ENCODE peak calls at places on chromosomes 3 and 15, in four cellular contexts. One of them, this sample, is unnamed.

GRCh38 chr3:126245811-126246727 is 65.7 kb upstream of the ALDH1L1 start:
- DNase-seq in HepG2: peak; percentile 48
- DNase-seq in K562: peak; percentile 51
- DNase-seq in GM12878: no peak
- DNase-seq in this sample: peak; percentile 60

GRCh38 chr3:58432905-58433304 is 727 bp downstream of the PDHB start:
- DNase-seq in K562: no peak
- DNase-seq in HepG2: no peak
- DNase-seq in GM12878: no peak
- DNase-seq in this sample: no peak

GRCh38 chr3:191100516-191100915 is 98.5 kb upstream of the OSTN start:
- DNase-seq in K562: no peak
- DNase-seq in HepG2: no peak
- DNase-seq in GM12878: no peak
- DNase-seq in this sample: no peak

GRCh38 chr3:187673012-187673411 is 2.8 kb upstream of the SST start:
- DNase-seq in GM12878: no peak
- DNase-seq in K562: no peak
- DNase-seq in HepG2: no peak
- DNase-seq in this sample: no peak

GRCh38 chr3:123406598-123406997 is 42.3 kb downstream of the ADCY5 start:
- DNase-seq in K562: no peak
- DNase-seq in HepG2: no peak
- DNase-seq in GM12878: no peak
- DNase-seq in this sample: no peak

GRCh38 chr3:31029756-31030155 is 135.3 kb upstream of the GADL1 start:
- DNase-seq in K562: no peak
- DNase-seq in HepG2: no peak
- DNase-seq in GM12878: no peak
- DNase-seq in this sample: no peak

GRCh38 chr3:133572158-133573053 is 1.1 kb upstream of the CDV3 start:
- DNase-seq in K562: peak; percentile 41
- DNase-seq in GM12878: peak; percentile 82
- DNase-seq in HepG2: no peak
- DNase-seq in this sample: no peak

GRCh38 chr15:29665441-29665985 is 156.8 kb downstream of the TJP1 start:
- DNase-seq in K562: no peak
- DNase-seq in HepG2: no peak
- DNase-seq in GM12878: no peak
- DNase-seq in this sample: no peak

GRCh38 chr15:72369964-72370363 is 5.8 kb downstream of the HEXA start:
- DNase-seq in GM12878: no peak
- DNase-seq in K562: no peak
- DNase-seq in HepG2: no peak
- DNase-seq in this sample: no peak

GRCh38 chr15:41892621-41893421 is 1.0 kb downstream of the SPTBN5 start:
- DNase-seq in HepG2: no peak
- DNase-seq in GM12878: no peak
- DNase-seq in K562: peak; percentile 24
- DNase-seq in this sample: no peak

GRCh38 chr3:40152482-40153133 is 156.9 kb upstream of the EIF1B start:
- DNase-seq in GM12878: no peak
- DNase-seq in HepG2: no peak
- DNase-seq in K562: no peak
- DNase-seq in this sample: no peak

GRCh38 chr3:190566043-190566933 is 52.4 kb downstream of the IL1RAP start:
- DNase-seq in HepG2: peak; percentile 98
- DNase-seq in GM12878: no peak
- DNase-seq in K562: peak; percentile 7
- DNase-seq in this sample: no peak

GRCh38 chr3:16385151-16385550 is 120.1 kb downstream of the OXNAD1 start:
- DNase-seq in GM12878: no peak
- DNase-seq in HepG2: no peak
- DNase-seq in K562: no peak
- DNase-seq in this sample: no peak

GRCh38 chr3:42133500-42134298 is 42.5 kb downstream of the TRAK1 start:
- DNase-seq in K562: no peak
- DNase-seq in HepG2: no peak
- DNase-seq in GM12878: no peak
- DNase-seq in this sample: no peak

GRCh38 chr3:23748398-23749110 is 57.2 kb upstream of the UBE2E1 start:
- DNase-seq in HepG2: no peak
- DNase-seq in GM12878: no peak
- DNase-seq in K562: no peak
- DNase-seq in this sample: no peak

GRCh38 chr3:115381573-115381912 is 234.5 kb upstream of the ZBTB20 start:
- DNase-seq in HepG2: no peak
- DNase-seq in K562: no peak
- DNase-seq in GM12878: no peak
- DNase-seq in this sample: no peak

GRCh38 chr3:104673981-104674380 is 692.7 kb upstream of the ALCAM start:
- DNase-seq in K562: no peak
- DNase-seq in HepG2: no peak
- DNase-seq in GM12878: no peak
- DNase-seq in this sample: no peak

GRCh38 chr3:22835041-22835440 is 368.1 kb upstream of the UBE2E2 start:
- DNase-seq in HepG2: no peak
- DNase-seq in GM12878: no peak
- DNase-seq in K562: no peak
- DNase-seq in this sample: no peak

GRCh38 chr3:14543446-14543845 is 3.3 kb upstream of the GRIP2 start:
- DNase-seq in HepG2: no peak
- DNase-seq in K562: no peak
- DNase-seq in GM12878: no peak
- DNase-seq in this sample: no peak

GRCh38 chr3:72230774-72231379 is 445.9 kb upstream of the PROK2 start:
- DNase-seq in K562: no peak
- DNase-seq in GM12878: no peak
- DNase-seq in HepG2: no peak
- DNase-seq in this sample: no peak

GRCh38 chr3:15458212-15458780 is 30.9 kb downstream of the EAF1 start:
- DNase-seq in HepG2: peak; percentile 12
- DNase-seq in GM12878: no peak
- DNase-seq in K562: peak; percentile 33
- DNase-seq in this sample: no peak

GRCh38 chr3:152400912-152401311 is 132.2 kb downstream of the MBNL1 start:
- DNase-seq in K562: no peak
- DNase-seq in HepG2: no peak
- DNase-seq in GM12878: no peak
- DNase-seq in this sample: no peak

GRCh38 chr15:79101866-79102581 is 11.4 kb upstream of the RASGRF1 start:
- DNase-seq in K562: peak; percentile 41
- DNase-seq in GM12878: no peak
- DNase-seq in HepG2: no peak
- DNase-seq in this sample: no peak

GRCh38 chr3:83843716-83844115 is 1115.1 kb upstream of the CADM2 start:
- DNase-seq in K562: no peak
- DNase-seq in GM12878: no peak
- DNase-seq in HepG2: no peak
- DNase-seq in this sample: no peak

GRCh38 chr3:184240384-184241140 is 8.2 kb downstream of the ALG3 start:
- DNase-seq in HepG2: no peak
- DNase-seq in GM12878: no peak
- DNase-seq in K562: peak; percentile 41
- DNase-seq in this sample: peak; percentile 42

GRCh38 chr3:119304201-119304713 is 10.1 kb downstream of the ARHGAP31 start:
- DNase-seq in HepG2: no peak
- DNase-seq in K562: no peak
- DNase-seq in GM12878: no peak
- DNase-seq in this sample: no peak

GRCh38 chr15:73196113-73196512 is 143.8 kb downstream of the NEO1 start:
- DNase-seq in HepG2: no peak
- DNase-seq in K562: peak; percentile 5
- DNase-seq in GM12878: no peak
- DNase-seq in this sample: no peak

DNA sequence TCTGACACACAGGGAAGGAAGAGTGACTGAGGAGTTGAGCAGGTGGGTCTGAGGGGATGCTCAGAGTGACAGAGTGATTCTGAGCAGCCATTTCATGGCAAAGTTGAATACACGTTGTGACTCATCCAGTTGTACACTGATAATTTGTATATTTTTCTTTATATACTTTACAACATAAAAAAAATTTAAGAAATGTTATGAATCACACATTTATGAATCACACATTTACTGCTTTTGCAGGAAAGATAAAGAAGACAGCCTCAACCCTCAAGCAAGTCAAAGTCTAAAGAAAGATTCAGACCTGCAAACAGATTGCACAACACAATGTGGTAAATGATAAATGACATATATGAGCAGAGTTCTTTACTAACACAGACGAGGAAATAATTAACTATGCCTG is 21.0 kb upstream of the CHMP2B start:
- DNase-seq in HepG2: peak; percentile 82
- DNase-seq in K562: no peak
- DNase-seq in GM12878: no peak
- DNase-seq in this sample: no peak
- TF ChIP-seq CBFB in HepG2: no peak
- TF ChIP-seq CBFB in K562: no peak
- TF ChIP-seq CBFB in GM12878: no peak
- TF ChIP-seq CBFB in this sample: no peak

GRCh38 chr15:92158426-92158825 is 235.3 kb upstream of the ST8SIA2 start:
- DNase-seq in HepG2: no peak
- DNase-seq in K562: peak; percentile 3
- DNase-seq in GM12878: peak; percentile 13
- DNase-seq in this sample: no peak
- TF ChIP-seq NR2C2 in HepG2: no peak
- TF ChIP-seq NR2C2 in K562: no peak
- TF ChIP-seq NR2C2 in GM12878: no peak
- TF ChIP-seq NR2C2 in this sample: no peak

GRCh38 chr3:20041197-20041780 is 1.0 kb downstream of the KAT2B start:
- DNase-seq in HepG2: peak; percentile 61
- DNase-seq in GM12878: no peak
- DNase-seq in K562: peak; percentile 94
- DNase-seq in this sample: peak; percentile 76
- TF ChIP-seq CBFB in HepG2: no peak
- TF ChIP-seq CBFB in GM12878: no peak
- TF ChIP-seq CBFB in K562: peak; percentile 73
- TF ChIP-seq CBFB in this sample: no peak

GRCh38 chr3:156478931-156479330 is 76.0 kb downstream of the SSR3 start:
- DNase-seq in GM12878: no peak
- DNase-seq in K562: no peak
- DNase-seq in HepG2: no peak
- DNase-seq in this sample: no peak
- TF ChIP-seq NR2C2 in GM12878: no peak
- TF ChIP-seq NR2C2 in K562: no peak
- TF ChIP-seq NR2C2 in HepG2: no peak
- TF ChIP-seq NR2C2 in this sample: no peak

DNA sequence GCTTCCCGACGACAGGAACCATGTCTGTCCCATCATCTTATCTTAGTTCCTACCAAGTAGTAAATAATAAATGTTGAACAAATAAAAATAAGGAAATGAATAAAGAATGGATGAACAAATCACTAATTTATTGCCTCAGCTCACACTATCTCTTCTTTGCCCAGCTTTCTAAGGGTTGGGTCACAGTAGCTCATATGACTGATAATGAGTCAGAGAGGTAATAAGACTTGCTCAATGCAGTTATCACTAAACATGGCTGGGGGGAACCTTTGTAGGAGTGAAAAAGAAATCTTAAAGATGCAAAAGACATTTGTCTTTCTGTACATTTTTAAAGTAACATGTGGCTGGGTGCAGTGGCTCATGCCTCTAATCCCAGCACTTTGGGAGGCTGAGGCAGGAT is 182.3 kb downstream of the WDR76 start:
- DNase-seq in K562: no peak
- DNase-seq in GM12878: no peak
- DNase-seq in HepG2: no peak
- DNase-seq in this sample: no peak
- TF ChIP-seq CBFB in K562: no peak
- TF ChIP-seq CBFB in GM12878: no peak
- TF ChIP-seq CBFB in HepG2: no peak
- TF ChIP-seq CBFB in this sample: no peak

GRCh38 chr3:18357747-18358146 is 67.4 kb downstream of the SATB1 start:
- DNase-seq in HepG2: no peak
- DNase-seq in GM12878: no peak
- DNase-seq in K562: no peak
- DNase-seq in this sample: no peak

GRCh38 chr3:18351823-18352744 is 73.1 kb downstream of the SATB1 start:
- DNase-seq in GM12878: no peak
- DNase-seq in K562: no peak
- DNase-seq in HepG2: no peak
- DNase-seq in this sample: no peak

GRCh38 chr3:18351069-18351628 is 74.0 kb downstream of the SATB1 start:
- DNase-seq in K562: no peak
- DNase-seq in GM12878: no peak
- DNase-seq in HepG2: no peak
- DNase-seq in this sample: no peak

GRCh38 chr3:18355819-18356218 is 69.3 kb downstream of the SATB1 start:
- DNase-seq in HepG2: no peak
- DNase-seq in GM12878: no peak
- DNase-seq in K562: no peak
- DNase-seq in this sample: no peak

DNA sequence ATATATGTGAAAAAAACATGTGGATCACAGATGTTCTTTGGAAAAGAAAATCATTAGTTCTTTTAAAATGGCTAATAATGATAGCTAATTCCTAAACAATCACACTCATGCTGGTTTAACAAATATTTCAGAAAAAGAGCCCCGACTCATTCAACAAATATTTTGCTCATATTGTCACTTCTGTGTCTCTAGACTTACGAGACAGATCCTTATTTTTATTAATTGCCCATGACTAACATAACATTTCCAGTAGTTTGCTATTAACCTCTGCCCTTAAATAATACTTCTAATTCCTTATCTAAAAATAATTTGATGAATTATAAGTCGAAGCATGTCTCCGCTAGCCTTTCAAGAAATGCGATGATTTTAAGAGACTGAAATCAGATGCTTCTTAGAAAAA is 70.4 kb downstream of the SATB1 start:
- DNase-seq in HepG2: no peak
- DNase-seq in GM12878: no peak
- DNase-seq in K562: no peak
- DNase-seq in this sample: no peak
- TF ChIP-seq NR2C2 in HepG2: no peak
- TF ChIP-seq NR2C2 in GM12878: no peak
- TF ChIP-seq NR2C2 in K562: no peak
- TF ChIP-seq NR2C2 in this sample: no peak

DNA sequence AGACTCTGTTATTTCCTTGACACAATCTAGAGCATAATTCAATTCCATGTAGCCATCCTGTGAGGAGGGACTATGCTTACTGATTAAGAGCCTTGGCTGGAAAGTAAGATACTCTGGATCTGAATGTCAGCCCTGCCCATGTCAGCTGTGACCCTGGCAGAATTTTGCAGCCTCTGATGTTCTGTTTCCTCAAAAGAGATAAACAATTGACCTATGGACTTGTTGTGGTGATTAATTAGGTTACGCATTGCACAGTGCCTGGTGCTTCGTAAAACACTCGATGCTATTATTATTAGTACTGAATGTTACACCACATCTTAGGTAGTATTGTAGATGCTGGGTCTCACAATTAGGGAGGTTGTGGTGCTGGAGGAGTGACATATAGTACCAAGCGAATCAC is 161.3 kb upstream of the MEIS2 start:
- DNase-seq in HepG2: no peak
- DNase-seq in GM12878: no peak
- DNase-seq in K562: no peak
- DNase-seq in this sample: no peak
- TF ChIP-seq CBFB in HepG2: no peak
- TF ChIP-seq CBFB in GM12878: no peak
- TF ChIP-seq CBFB in K562: no peak
- TF ChIP-seq CBFB in this sample: no peak

GRCh38 chr15:74315626-74316025 is 51.8 kb downstream of the CYP11A1 start:
- DNase-seq in K562: peak; percentile 69
- DNase-seq in HepG2: no peak
- DNase-seq in GM12878: peak; percentile 58
- DNase-seq in this sample: no peak
- TF ChIP-seq NR2C2 in K562: no peak
- TF ChIP-seq NR2C2 in HepG2: no peak
- TF ChIP-seq NR2C2 in GM12878: no peak
- TF ChIP-seq NR2C2 in this sample: no peak

This sample was measured in WTC11.